ENCODE peak calls at places on chromosomes 1 and 21, in four cellular contexts. One of them, this sample, is unnamed.

GRCh38 chr1:185017338-185017737 is 28.0 kb upstream of the RNF2 start:
- DNase-seq in suprapubic skin: no peak
- DNase-seq in SK-N-SH: no peak
- DNase-seq in H1: no peak
- DNase-seq in this sample: no peak

GRCh38 chr1:89995595-89996397 is 886 bp downstream of the ZNF326 start:
- DNase-seq in suprapubic skin: no peak
- DNase-seq in SK-N-SH: no peak
- DNase-seq in H1: no peak
- DNase-seq in this sample: no peak

GRCh38 chr1:163585796-163586195 is 264.0 kb downstream of the NUF2 start:
- DNase-seq in suprapubic skin: no peak
- DNase-seq in SK-N-SH: no peak
- DNase-seq in H1: no peak
- DNase-seq in this sample: no peak

GRCh38 chr21:45918011-45918410 is 63.6 kb upstream of the COL6A1 start:
- DNase-seq in suprapubic skin: no peak
- DNase-seq in SK-N-SH: no peak
- DNase-seq in H1: no peak
- DNase-seq in this sample: peak

GRCh38 chr1:92728687-92729086 is 56.2 kb downstream of the EVI5 start:
- DNase-seq in suprapubic skin: no peak
- DNase-seq in SK-N-SH: no peak
- DNase-seq in H1: no peak
- DNase-seq in this sample: no peak

GRCh38 chr1:10866314-10867091 is 70.1 kb upstream of the CASZ1 start:
- DNase-seq in suprapubic skin: no peak
- DNase-seq in SK-N-SH: no peak
- DNase-seq in H1: no peak
- DNase-seq in this sample: no peak

GRCh38 chr1:176789571-176790090 is 326.7 kb downstream of the PAPPA2 start:
- DNase-seq in suprapubic skin: no peak
- DNase-seq in SK-N-SH: no peak
- DNase-seq in H1: no peak
- DNase-seq in this sample: no peak

GRCh38 chr1:230267338-230268065 is 158.6 kb downstream of the PGBD5 start:
- DNase-seq in suprapubic skin: peak
- DNase-seq in SK-N-SH: no peak
- DNase-seq in H1: no peak
- DNase-seq in this sample: peak

GRCh38 chr1:87201768-87202167 is 126.9 kb upstream of the LMO4 start:
- DNase-seq in suprapubic skin: no peak
- DNase-seq in SK-N-SH: no peak
- DNase-seq in H1: no peak
- DNase-seq in this sample: no peak

GRCh38 chr1:12549460-12550349 is 68.3 kb downstream of the DHRS3 start:
- DNase-seq in suprapubic skin: peak
- DNase-seq in SK-N-SH: no peak
- DNase-seq in H1: no peak
- DNase-seq in this sample: no peak

GRCh38 chr1:236495359-236496120 is 28.2 kb upstream of the LGALS8 start:
- DNase-seq in suprapubic skin: no peak
- DNase-seq in SK-N-SH: no peak
- DNase-seq in H1: no peak
- DNase-seq in this sample: no peak

GRCh38 chr1:22975694-22976093 is 3.0 kb upstream of the LACTBL1 start:
- DNase-seq in suprapubic skin: no peak
- DNase-seq in SK-N-SH: no peak
- DNase-seq in H1: no peak
- DNase-seq in this sample: no peak

GRCh38 chr1:56901720-56902119 is 47.1 kb downstream of the C8A start:
- DNase-seq in suprapubic skin: no peak
- DNase-seq in SK-N-SH: no peak
- DNase-seq in H1: no peak
- DNase-seq in this sample: no peak

GRCh38 chr1:94209425-94209824 is 28.0 kb downstream of the ARHGAP29 start:
- DNase-seq in suprapubic skin: no peak
- DNase-seq in SK-N-SH: no peak
- DNase-seq in H1: no peak
- DNase-seq in this sample: no peak

GRCh38 chr1:179083533-179083932 is 1.7 kb downstream of the TOR3A start:
- DNase-seq in suprapubic skin: no peak
- DNase-seq in SK-N-SH: no peak
- DNase-seq in H1: no peak
- DNase-seq in this sample: no peak
- H3K4me3 ChIP-seq in suprapubic skin: peak
- H3K4me3 ChIP-seq in SK-N-SH: no peak
- H3K4me3 ChIP-seq in H1: no peak
- H3K4me3 ChIP-seq in this sample: peak

DNA sequence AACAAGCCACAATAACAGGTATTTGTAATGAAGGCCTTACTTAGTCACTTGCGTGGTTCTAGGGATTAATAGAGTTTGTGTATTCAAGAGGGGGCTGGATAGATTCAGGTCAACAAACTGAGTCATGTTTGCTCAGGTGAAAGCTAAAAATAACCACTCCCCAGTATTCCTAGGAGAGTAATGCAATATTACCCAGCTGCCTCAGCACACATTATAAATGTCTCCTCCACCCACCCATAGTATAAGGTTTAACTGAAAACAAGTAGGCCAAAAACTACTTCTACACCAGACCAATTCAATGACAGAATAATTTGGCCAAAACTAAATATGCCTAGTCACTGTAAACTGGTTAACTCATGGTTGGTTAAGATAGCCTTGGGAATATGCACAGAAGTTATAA is 34.4 kb downstream of the WLS start:
- DNase-seq in suprapubic skin: no peak
- DNase-seq in SK-N-SH: no peak
- DNase-seq in H1: no peak
- DNase-seq in this sample: no peak
- TF ChIP-seq POLR2AphosphoS5 in suprapubic skin: no peak
- TF ChIP-seq POLR2AphosphoS5 in SK-N-SH: no peak
- TF ChIP-seq POLR2AphosphoS5 in H1: no peak
- TF ChIP-seq POLR2AphosphoS5 in this sample: no peak

DNA sequence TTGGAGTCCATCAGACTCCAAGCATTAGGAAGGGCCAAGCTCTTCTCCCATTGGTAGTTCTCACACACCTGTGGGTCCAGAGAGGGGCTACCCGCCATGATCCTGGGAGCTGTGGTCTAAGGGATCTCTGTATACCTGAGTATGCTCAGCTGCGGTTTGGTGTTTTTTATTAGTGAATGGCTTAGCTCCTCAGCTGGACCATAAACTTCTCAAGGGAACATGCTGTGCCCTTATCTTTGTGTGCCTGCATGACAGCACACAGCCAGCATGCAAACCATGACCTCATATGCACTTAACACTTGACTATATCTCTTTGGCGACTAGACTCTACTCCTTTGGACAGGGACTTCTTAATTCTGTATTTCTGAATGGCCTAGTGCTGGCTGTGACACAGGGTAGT is 94.5 kb downstream of the CD58 start:
- DNase-seq in suprapubic skin: no peak
- DNase-seq in SK-N-SH: no peak
- DNase-seq in H1: no peak
- DNase-seq in this sample: no peak
- TF ChIP-seq EP300 in suprapubic skin: no peak
- TF ChIP-seq EP300 in SK-N-SH: no peak
- TF ChIP-seq EP300 in H1: no peak
- TF ChIP-seq EP300 in this sample: no peak

GRCh38 chr1:36482724-36483388 is at the start of gene CSF3R:
- DNase-seq in suprapubic skin: no peak
- DNase-seq in SK-N-SH: no peak
- DNase-seq in H1: no peak
- DNase-seq in this sample: no peak
- H3K4me3 ChIP-seq in suprapubic skin: peak
- H3K4me3 ChIP-seq in SK-N-SH: no peak
- H3K4me3 ChIP-seq in H1: no peak
- H3K4me3 ChIP-seq in this sample: peak

GRCh38 chr1:27544818-27545612 is 55.0 kb upstream of the WASF2 start:
- DNase-seq in suprapubic skin: no peak
- DNase-seq in SK-N-SH: no peak
- DNase-seq in H1: no peak
- DNase-seq in this sample: no peak
- TF ChIP-seq POLR2AphosphoS5 in suprapubic skin: no peak
- TF ChIP-seq POLR2AphosphoS5 in SK-N-SH: no peak
- TF ChIP-seq POLR2AphosphoS5 in H1: no peak
- TF ChIP-seq POLR2AphosphoS5 in this sample: no peak

GRCh38 chr1:31576201-31576669 is at the start of gene TINAGL1:
- DNase-seq in suprapubic skin: no peak
- DNase-seq in SK-N-SH: no peak
- DNase-seq in H1: no peak
- DNase-seq in this sample: peak

GRCh38 chr1:31576743-31577455 is 584 bp downstream of the TINAGL1 start:
- DNase-seq in suprapubic skin: no peak
- DNase-seq in SK-N-SH: no peak
- DNase-seq in H1: no peak
- DNase-seq in this sample: no peak

GRCh38 chr1:31577515-31578191 is 1.3 kb downstream of the TINAGL1 start:
- DNase-seq in suprapubic skin: no peak
- DNase-seq in SK-N-SH: no peak
- DNase-seq in H1: no peak
- DNase-seq in this sample: no peak

GRCh38 chr1:31574749-31575372 is 1.5 kb upstream of the TINAGL1 start:
- DNase-seq in suprapubic skin: no peak
- DNase-seq in SK-N-SH: no peak
- DNase-seq in H1: no peak
- DNase-seq in this sample: no peak

DNA sequence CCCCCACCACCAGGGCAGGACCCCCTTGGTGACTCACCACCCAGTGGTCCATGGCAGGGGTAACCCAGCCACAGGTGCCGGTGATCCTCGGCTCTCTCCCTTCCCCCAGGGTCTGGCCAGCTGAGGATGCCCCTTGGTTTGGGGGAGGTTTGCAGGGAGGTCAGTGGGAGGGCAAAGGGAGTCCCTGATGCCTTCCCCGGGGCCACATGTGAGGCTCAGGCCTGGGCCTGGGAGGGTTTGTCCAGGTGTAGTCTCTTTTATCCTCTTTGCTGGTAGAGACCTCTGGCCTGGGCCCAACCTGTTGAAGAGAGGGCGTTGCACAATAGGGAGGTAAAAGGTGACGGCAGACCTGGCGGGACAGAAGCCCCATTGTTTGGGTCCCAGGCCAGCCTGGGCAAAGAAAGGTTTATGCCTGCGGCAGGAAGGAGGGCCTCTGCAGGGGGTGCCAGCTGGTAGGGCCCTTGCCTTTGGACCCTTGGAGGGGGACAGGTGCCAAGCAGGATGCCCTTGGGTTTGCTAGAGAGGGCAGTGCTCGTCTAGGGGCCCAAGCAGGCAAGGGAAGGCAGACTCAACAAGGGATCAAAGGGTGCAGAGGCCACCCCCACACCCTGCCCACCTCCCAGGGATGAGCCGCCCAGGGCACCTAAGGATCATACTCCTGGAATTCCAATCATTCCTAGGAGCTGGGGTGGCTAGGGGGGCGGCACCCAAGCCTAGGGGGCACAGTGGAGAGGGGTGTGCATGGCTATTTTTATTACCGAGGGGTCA is 758 bp upstream of the TINAGL1 start:
- DNase-seq in suprapubic skin: no peak
- DNase-seq in SK-N-SH: no peak
- DNase-seq in H1: no peak
- DNase-seq in this sample: no peak
- TF ChIP-seq EP300 in suprapubic skin: no peak
- TF ChIP-seq EP300 in SK-N-SH: no peak
- TF ChIP-seq EP300 in H1: no peak
- TF ChIP-seq EP300 in this sample: no peak

GRCh38 chr1:201138311-201138840 is 11.4 kb upstream of the ASCL5 start:
- DNase-seq in suprapubic skin: peak
- DNase-seq in SK-N-SH: no peak
- DNase-seq in H1: no peak
- DNase-seq in this sample: no peak
- H3K4me3 ChIP-seq in suprapubic skin: no peak
- H3K4me3 ChIP-seq in SK-N-SH: no peak
- H3K4me3 ChIP-seq in H1: no peak
- H3K4me3 ChIP-seq in this sample: no peak

GRCh38 chr21:35366348-35367085 is 317.4 kb upstream of the RUNX1 start:
- DNase-seq in suprapubic skin: no peak
- DNase-seq in SK-N-SH: no peak
- DNase-seq in H1: no peak
- DNase-seq in this sample: no peak
- TF ChIP-seq POLR2AphosphoS5 in suprapubic skin: no peak
- TF ChIP-seq POLR2AphosphoS5 in SK-N-SH: no peak
- TF ChIP-seq POLR2AphosphoS5 in H1: no peak
- TF ChIP-seq POLR2AphosphoS5 in this sample: no peak